ENCODE peak calls at places on chromosomes 1 and 21, in four cellular contexts. Q is fibroblast of lung, K is mesendoderm, X is neural progenitor cell. M is an unnamed sample.

GRCh38 chr1:10901091-10901893 is 104.8 kb upstream of the CASZ1 start:
- DNase-seq in X (no peak), Q (no peak), K (no peak), M (peak)

GRCh38 chr1:154405762-154406571 is 824 bp downstream of the IL6R start:
- DNase-seq in X (peak), K (peak), Q (peak), M (peak)

GRCh38 chr1:9426291-9426711 is 113.0 kb upstream of the SLC25A33 start:
- DNase-seq in Q (no peak), X (no peak), K (no peak), M (no peak)

GRCh38 chr1:178461104-178461503 is 35.7 kb downstream of the CLEC20A start:
- DNase-seq in K (peak), X (peak), Q (no peak), M (no peak)

GRCh38 chr1:30402031-30402430 is 321.4 kb downstream of the MATN1 start:
- DNase-seq in Q (no peak), K (no peak), X (no peak), M (no peak)

GRCh38 chr1:81113688-81114087 is 687.0 kb upstream of the ADGRL2 start:
- DNase-seq in Q (peak), K (no peak), X (no peak), M (peak)

GRCh38 chr1:30700528-30701265 is 22.7 kb downstream of the MATN1 start:
- DNase-seq in K (no peak), X (no peak), Q (peak), M (peak)

GRCh38 chr1:192477630-192478029 is 97.9 kb upstream of the RGS1 start:
- DNase-seq in X (no peak), Q (peak), K (peak), M (peak)

GRCh38 chr1:156448134-156448967 is 52.2 kb downstream of the MEF2D start:
- DNase-seq in Q (no peak), X (no peak), K (peak), M (no peak)

GRCh38 chr1:109501644-109502367 is 7.7 kb downstream of the AMIGO1 start:
- DNase-seq in Q (no peak), K (no peak), X (no peak), M (no peak)

GRCh38 chr1:17620448-17620847 is 81.0 kb downstream of the ARHGEF10L start:
- DNase-seq in X (no peak), Q (no peak), K (no peak), M (no peak)
- H3K9ac ChIP-seq in X (no peak), Q (no peak), K (no peak), M (no peak)

GRCh38 chr21:32021319-32022027 is 148.7 kb downstream of the HUNK start:
- DNase-seq in Q (no peak), X (no peak), K (no peak), M (no peak)
- H3K27ac ChIP-seq in Q (no peak), X (no peak), K (no peak), M (no peak)

GRCh38 chr1:93025572-93025971 is 53.5 kb upstream of the MTF2 start:
- DNase-seq in X (no peak), K (no peak), Q (no peak), M (peak)

GRCh38 chr1:93016171-93016570 is 54.9 kb upstream of the DIPK1A start:
- DNase-seq in X (peak), Q (peak), K (peak), M (peak)

GRCh38 chr1:93022580-93022979 is 56.5 kb upstream of the MTF2 start:
- DNase-seq in Q (no peak), K (no peak), X (no peak), M (no peak)

DNA sequence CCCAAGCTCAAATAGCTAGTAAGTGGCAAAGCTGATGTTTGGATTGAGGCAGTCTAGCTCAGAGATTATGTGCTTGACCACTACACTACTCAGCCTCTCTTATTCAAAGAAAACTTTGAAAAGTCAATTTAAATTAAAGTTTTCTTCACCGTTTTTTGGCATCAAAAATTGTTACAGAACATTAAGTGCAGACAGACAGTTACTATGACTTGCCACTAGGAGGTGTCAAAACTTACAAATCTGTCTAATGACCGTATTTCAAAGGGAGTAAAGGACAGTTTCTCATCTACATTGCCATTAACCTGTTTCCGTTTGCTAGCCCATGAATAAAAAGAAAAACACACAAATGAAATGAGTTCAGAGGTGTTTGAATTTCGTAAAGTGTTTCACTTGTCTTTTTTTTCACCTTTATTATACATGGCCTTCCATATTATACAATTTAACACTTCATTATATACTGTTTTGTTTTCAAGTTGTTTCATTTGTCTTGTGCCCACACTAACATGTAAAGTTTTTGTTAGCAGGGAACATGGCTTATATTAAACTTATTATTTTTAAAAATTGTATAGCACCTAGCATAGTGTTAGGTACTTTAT is 57.4 kb upstream of the MTF2 start:
- DNase-seq in X (peak), K (peak), Q (peak), M (peak)
- H3K4me2 ChIP-seq in X (no peak), K (no peak), Q (no peak), M (no peak)

DNA sequence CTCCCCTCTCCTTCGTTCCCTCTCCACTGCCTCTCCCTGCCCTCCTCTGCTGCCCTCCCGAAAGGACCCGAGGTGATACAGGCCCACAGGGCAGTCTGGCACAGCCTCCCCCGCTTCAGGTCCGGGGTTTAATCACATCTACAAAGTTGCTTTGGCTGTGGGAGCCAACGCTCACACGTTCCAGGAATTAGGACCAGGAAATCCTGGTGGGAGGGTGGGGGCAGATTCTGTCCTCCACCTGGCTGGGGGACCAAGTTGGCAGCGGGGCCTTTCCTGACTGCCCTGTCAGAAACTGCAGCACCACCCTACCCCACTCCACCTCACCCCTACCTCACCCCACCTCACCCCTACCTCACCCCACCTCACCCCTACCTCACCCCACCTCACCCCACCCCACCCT is 95.1 kb downstream of the WDR4 start:
- DNase-seq in Q (no peak), X (no peak), K (no peak), M (no peak)
- H3K9ac ChIP-seq in Q (no peak), X (no peak), K (peak), M (no peak)